ENCODE peak calls at places on chromosome X, in nine cellular contexts. One of them, this sample, is unnamed.

GRCh38 chrX:69027181-69028005 is 137.9 kb downstream of the PJA1 start:
- DNase-seq in endothelial cell: no peak
- DNase-seq in stimulated activated CD8-positive, alpha-beta memory T cell treated with anti-CD3 and anti-CD28 coated beads, Interleukin-7, amount 100 ng/mL, for 48 hours: no peak
- DNase-seq in T47D: no peak
- DNase-seq in H7: no peak
- DNase-seq in NCI-H748 treated with DMSO at 0.1 percent for 48 hours: no peak
- DNase-seq in G401: no peak
- DNase-seq in ovary: peak
- DNase-seq in NCI-H446: no peak
- DNase-seq in this sample: peak

GRCh38 chrX:10415704-10416001 is 204.7 kb downstream of the MID1 start:
- DNase-seq in G401: no peak
- DNase-seq in H7: no peak
- DNase-seq in stimulated activated CD8-positive, alpha-beta memory T cell treated with anti-CD3 and anti-CD28 coated beads, Interleukin-7, amount 100 ng/mL, for 48 hours: no peak
- DNase-seq in endothelial cell: no peak
- DNase-seq in ovary: no peak
- DNase-seq in NCI-H446: peak
- DNase-seq in NCI-H748 treated with DMSO at 0.1 percent for 48 hours: no peak
- DNase-seq in T47D: no peak
- DNase-seq in this sample: peak

GRCh38 chrX:24100713-24101112 is 46.0 kb downstream of the EIF2S3 start:
- DNase-seq in T47D: no peak
- DNase-seq in G401: no peak
- DNase-seq in NCI-H748 treated with DMSO at 0.1 percent for 48 hours: no peak
- DNase-seq in stimulated activated CD8-positive, alpha-beta memory T cell treated with anti-CD3 and anti-CD28 coated beads, Interleukin-7, amount 100 ng/mL, for 48 hours: no peak
- DNase-seq in endothelial cell: no peak
- DNase-seq in ovary: no peak
- DNase-seq in H7: no peak
- DNase-seq in NCI-H446: no peak
- DNase-seq in this sample: peak

GRCh38 chrX:154547245-154548027 is at the start of gene IKBKG:
- DNase-seq in endothelial cell: peak
- DNase-seq in NCI-H446: peak
- DNase-seq in T47D: peak
- DNase-seq in H7: peak
- DNase-seq in G401: peak
- DNase-seq in ovary: peak
- DNase-seq in NCI-H748 treated with DMSO at 0.1 percent for 48 hours: peak
- DNase-seq in stimulated activated CD8-positive, alpha-beta memory T cell treated with anti-CD3 and anti-CD28 coated beads, Interleukin-7, amount 100 ng/mL, for 48 hours: peak
- DNase-seq in this sample: peak

GRCh38 chrX:139058831-139059495 is 347.4 kb upstream of the FGF13 start:
- DNase-seq in stimulated activated CD8-positive, alpha-beta memory T cell treated with anti-CD3 and anti-CD28 coated beads, Interleukin-7, amount 100 ng/mL, for 48 hours: no peak
- DNase-seq in endothelial cell: no peak
- DNase-seq in H7: no peak
- DNase-seq in ovary: no peak
- DNase-seq in G401: no peak
- DNase-seq in T47D: no peak
- DNase-seq in NCI-H446: no peak
- DNase-seq in NCI-H748 treated with DMSO at 0.1 percent for 48 hours: no peak
- DNase-seq in this sample: no peak

GRCh38 chrX:69387559-69388487 is 116.3 kb upstream of the NALF2 start:
- DNase-seq in T47D: peak
- DNase-seq in endothelial cell: peak
- DNase-seq in NCI-H446: peak
- DNase-seq in NCI-H748 treated with DMSO at 0.1 percent for 48 hours: no peak
- DNase-seq in ovary: peak
- DNase-seq in stimulated activated CD8-positive, alpha-beta memory T cell treated with anti-CD3 and anti-CD28 coated beads, Interleukin-7, amount 100 ng/mL, for 48 hours: peak
- DNase-seq in H7: peak
- DNase-seq in G401: peak
- DNase-seq in this sample: peak

GRCh38 chrX:68827848-68828562 is 816 bp upstream of the EFNB1 start:
- DNase-seq in G401: peak
- DNase-seq in stimulated activated CD8-positive, alpha-beta memory T cell treated with anti-CD3 and anti-CD28 coated beads, Interleukin-7, amount 100 ng/mL, for 48 hours: peak
- DNase-seq in NCI-H446: peak
- DNase-seq in H7: peak
- DNase-seq in ovary: peak
- DNase-seq in T47D: peak
- DNase-seq in endothelial cell: peak
- DNase-seq in NCI-H748 treated with DMSO at 0.1 percent for 48 hours: peak
- DNase-seq in this sample: peak

GRCh38 chrX:24285082-24285481 is 28.8 kb downstream of the SUPT20HL2 start:
- DNase-seq in ovary: no peak
- DNase-seq in endothelial cell: no peak
- DNase-seq in stimulated activated CD8-positive, alpha-beta memory T cell treated with anti-CD3 and anti-CD28 coated beads, Interleukin-7, amount 100 ng/mL, for 48 hours: no peak
- DNase-seq in NCI-H446: no peak
- DNase-seq in G401: no peak
- DNase-seq in T47D: no peak
- DNase-seq in NCI-H748 treated with DMSO at 0.1 percent for 48 hours: no peak
- DNase-seq in H7: no peak
- DNase-seq in this sample: no peak

GRCh38 chrX:56800801-56801200 is 71.8 kb downstream of the NBDY start:
- DNase-seq in NCI-H748 treated with DMSO at 0.1 percent for 48 hours: no peak
- DNase-seq in ovary: no peak
- DNase-seq in NCI-H446: no peak
- DNase-seq in endothelial cell: no peak
- DNase-seq in H7: peak
- DNase-seq in T47D: no peak
- DNase-seq in stimulated activated CD8-positive, alpha-beta memory T cell treated with anti-CD3 and anti-CD28 coated beads, Interleukin-7, amount 100 ng/mL, for 48 hours: no peak
- DNase-seq in G401: no peak
- DNase-seq in this sample: no peak

GRCh38 chrX:121128946-121129345 is 81.5 kb downstream of the GLUD2 start:
- DNase-seq in NCI-H446: no peak
- DNase-seq in G401: no peak
- DNase-seq in stimulated activated CD8-positive, alpha-beta memory T cell treated with anti-CD3 and anti-CD28 coated beads, Interleukin-7, amount 100 ng/mL, for 48 hours: no peak
- DNase-seq in T47D: no peak
- DNase-seq in ovary: no peak
- DNase-seq in H7: no peak
- DNase-seq in NCI-H748 treated with DMSO at 0.1 percent for 48 hours: no peak
- DNase-seq in endothelial cell: no peak
- DNase-seq in this sample: no peak

GRCh38 chrX:81195712-81196111 is 6.0 kb downstream of the HMGN5 start:
- DNase-seq in endothelial cell: peak
- DNase-seq in T47D: peak
- DNase-seq in NCI-H446: peak
- DNase-seq in H7: peak
- DNase-seq in G401: peak
- DNase-seq in ovary: no peak
- DNase-seq in stimulated activated CD8-positive, alpha-beta memory T cell treated with anti-CD3 and anti-CD28 coated beads, Interleukin-7, amount 100 ng/mL, for 48 hours: no peak
- DNase-seq in NCI-H748 treated with DMSO at 0.1 percent for 48 hours: peak
- DNase-seq in this sample: peak

GRCh38 chrX:152652060-152652459 is 14.4 kb downstream of the GABRQ start:
- DNase-seq in G401: no peak
- DNase-seq in ovary: no peak
- DNase-seq in NCI-H446: no peak
- DNase-seq in T47D: no peak
- DNase-seq in H7: no peak
- DNase-seq in NCI-H748 treated with DMSO at 0.1 percent for 48 hours: no peak
- DNase-seq in endothelial cell: no peak
- DNase-seq in stimulated activated CD8-positive, alpha-beta memory T cell treated with anti-CD3 and anti-CD28 coated beads, Interleukin-7, amount 100 ng/mL, for 48 hours: no peak
- DNase-seq in this sample: no peak

GRCh38 chrX:149002320-149002719 is 501.9 kb downstream of the AFF2 start:
- DNase-seq in ovary: no peak
- DNase-seq in stimulated activated CD8-positive, alpha-beta memory T cell treated with anti-CD3 and anti-CD28 coated beads, Interleukin-7, amount 100 ng/mL, for 48 hours: no peak
- DNase-seq in NCI-H748 treated with DMSO at 0.1 percent for 48 hours: no peak
- DNase-seq in NCI-H446: no peak
- DNase-seq in H7: no peak
- DNase-seq in G401: no peak
- DNase-seq in T47D: no peak
- DNase-seq in endothelial cell: no peak
- DNase-seq in this sample: no peak

GRCh38 chrX:32532282-32532681 is 679.1 kb downstream of the DMD start:
- DNase-seq in H7: no peak
- DNase-seq in G401: no peak
- DNase-seq in endothelial cell: no peak
- DNase-seq in ovary: no peak
- DNase-seq in T47D: no peak
- DNase-seq in stimulated activated CD8-positive, alpha-beta memory T cell treated with anti-CD3 and anti-CD28 coated beads, Interleukin-7, amount 100 ng/mL, for 48 hours: no peak
- DNase-seq in NCI-H446: no peak
- DNase-seq in NCI-H748 treated with DMSO at 0.1 percent for 48 hours: no peak
- DNase-seq in this sample: no peak

GRCh38 chrX:48883729-48884128 is 13.8 kb downstream of the TIMM17B start:
- DNase-seq in NCI-H446: no peak
- DNase-seq in NCI-H748 treated with DMSO at 0.1 percent for 48 hours: no peak
- DNase-seq in H7: peak
- DNase-seq in T47D: peak
- DNase-seq in ovary: no peak
- DNase-seq in stimulated activated CD8-positive, alpha-beta memory T cell treated with anti-CD3 and anti-CD28 coated beads, Interleukin-7, amount 100 ng/mL, for 48 hours: no peak
- DNase-seq in endothelial cell: no peak
- DNase-seq in G401: no peak
- DNase-seq in this sample: no peak

GRCh38 chrX:86711531-86712180 is 563.4 kb downstream of the DACH2 start:
- DNase-seq in T47D: no peak
- DNase-seq in G401: no peak
- DNase-seq in NCI-H748 treated with DMSO at 0.1 percent for 48 hours: peak
- DNase-seq in stimulated activated CD8-positive, alpha-beta memory T cell treated with anti-CD3 and anti-CD28 coated beads, Interleukin-7, amount 100 ng/mL, for 48 hours: no peak
- DNase-seq in NCI-H446: no peak
- DNase-seq in endothelial cell: no peak
- DNase-seq in ovary: no peak
- DNase-seq in H7: no peak
- DNase-seq in this sample: no peak

GRCh38 chrX:37407736-37408135 is 58.6 kb downstream of the PRRG1 start:
- DNase-seq in stimulated activated CD8-positive, alpha-beta memory T cell treated with anti-CD3 and anti-CD28 coated beads, Interleukin-7, amount 100 ng/mL, for 48 hours: no peak
- DNase-seq in NCI-H748 treated with DMSO at 0.1 percent for 48 hours: no peak
- DNase-seq in H7: no peak
- DNase-seq in G401: no peak
- DNase-seq in NCI-H446: no peak
- DNase-seq in ovary: no peak
- DNase-seq in T47D: no peak
- DNase-seq in endothelial cell: no peak
- DNase-seq in this sample: no peak

GRCh38 chrX:152821145-152821765 is 9.3 kb downstream of the CETN2 start:
- DNase-seq in endothelial cell: peak
- DNase-seq in stimulated activated CD8-positive, alpha-beta memory T cell treated with anti-CD3 and anti-CD28 coated beads, Interleukin-7, amount 100 ng/mL, for 48 hours: no peak
- DNase-seq in ovary: no peak
- DNase-seq in T47D: peak
- DNase-seq in NCI-H446: peak
- DNase-seq in NCI-H748 treated with DMSO at 0.1 percent for 48 hours: no peak
- DNase-seq in G401: no peak
- DNase-seq in H7: peak
- DNase-seq in this sample: peak

GRCh38 chrX:7027071-7027470 is 120.4 kb upstream of the STS start:
- DNase-seq in NCI-H748 treated with DMSO at 0.1 percent for 48 hours: no peak
- DNase-seq in H7: no peak
- DNase-seq in NCI-H446: no peak
- DNase-seq in ovary: no peak
- DNase-seq in stimulated activated CD8-positive, alpha-beta memory T cell treated with anti-CD3 and anti-CD28 coated beads, Interleukin-7, amount 100 ng/mL, for 48 hours: no peak
- DNase-seq in T47D: no peak
- DNase-seq in G401: no peak
- DNase-seq in endothelial cell: no peak
- DNase-seq in this sample: no peak

GRCh38 chrX:100381613-100382012 is 28.5 kb downstream of the PCDH19 start:
- DNase-seq in NCI-H748 treated with DMSO at 0.1 percent for 48 hours: no peak
- DNase-seq in endothelial cell: no peak
- DNase-seq in NCI-H446: no peak
- DNase-seq in ovary: no peak
- DNase-seq in T47D: no peak
- DNase-seq in H7: no peak
- DNase-seq in stimulated activated CD8-positive, alpha-beta memory T cell treated with anti-CD3 and anti-CD28 coated beads, Interleukin-7, amount 100 ng/mL, for 48 hours: no peak
- DNase-seq in G401: no peak
- DNase-seq in this sample: no peak

GRCh38 chrX:11376163-11376562 is 83.0 kb downstream of the AMELX start:
- DNase-seq in T47D: no peak
- DNase-seq in NCI-H446: no peak
- DNase-seq in H7: no peak
- DNase-seq in stimulated activated CD8-positive, alpha-beta memory T cell treated with anti-CD3 and anti-CD28 coated beads, Interleukin-7, amount 100 ng/mL, for 48 hours: no peak
- DNase-seq in ovary: no peak
- DNase-seq in G401: no peak
- DNase-seq in NCI-H748 treated with DMSO at 0.1 percent for 48 hours: no peak
- DNase-seq in endothelial cell: no peak
- DNase-seq in this sample: no peak

GRCh38 chrX:138128025-138128671 is 562.2 kb downstream of the ZIC3 start:
- DNase-seq in H7: peak
- DNase-seq in G401: peak
- DNase-seq in NCI-H748 treated with DMSO at 0.1 percent for 48 hours: peak
- DNase-seq in ovary: peak
- DNase-seq in T47D: peak
- DNase-seq in NCI-H446: peak
- DNase-seq in stimulated activated CD8-positive, alpha-beta memory T cell treated with anti-CD3 and anti-CD28 coated beads, Interleukin-7, amount 100 ng/mL, for 48 hours: no peak
- DNase-seq in endothelial cell: peak
- DNase-seq in this sample: peak

This sample was measured in HFFc6.